ENCODE peak calls at places on chromosome 14, in seven cellular contexts. One of them, this sample, is unnamed.

GRCh38 chr14:67584931-67585330 is 15.1 kb downstream of the PIGH start:
- DNase-seq in PC-3: no peak
- DNase-seq in fibroblast of pulmonary artery: no peak
- DNase-seq in CD8-positive, alpha-beta T cell: no peak
- DNase-seq in A549: no peak
- DNase-seq in gastrocnemius medialis: no peak
- DNase-seq in AG09309: no peak
- DNase-seq in this sample: no peak

GRCh38 chr14:74501135-74501614 is 7.6 kb downstream of the ISCA2 start:
- DNase-seq in PC-3: peak; percentile 85
- DNase-seq in fibroblast of pulmonary artery: peak; percentile 86
- DNase-seq in CD8-positive, alpha-beta T cell: no peak
- DNase-seq in A549: peak; percentile 68
- DNase-seq in gastrocnemius medialis: no peak
- DNase-seq in AG09309: no peak
- DNase-seq in this sample: peak; percentile 75

GRCh38 chr14:69693145-69693544 is 73.8 kb upstream of the SRSF5 start:
- DNase-seq in PC-3: no peak
- DNase-seq in fibroblast of pulmonary artery: no peak
- DNase-seq in CD8-positive, alpha-beta T cell: no peak
- DNase-seq in A549: no peak
- DNase-seq in gastrocnemius medialis: no peak
- DNase-seq in AG09309: no peak
- DNase-seq in this sample: no peak

GRCh38 chr14:68278568-68279436 is 459.2 kb downstream of the RAD51B start:
- DNase-seq in PC-3: peak; percentile 63
- DNase-seq in fibroblast of pulmonary artery: peak; percentile 45
- DNase-seq in CD8-positive, alpha-beta T cell: no peak
- DNase-seq in A549: peak; percentile 79
- DNase-seq in gastrocnemius medialis: no peak
- DNase-seq in AG09309: no peak
- DNase-seq in this sample: peak; percentile 69

GRCh38 chr14:101407328-101407727 is 154.0 kb upstream of the DIO3 start:
- DNase-seq in PC-3: no peak
- DNase-seq in fibroblast of pulmonary artery: no peak
- DNase-seq in CD8-positive, alpha-beta T cell: no peak
- DNase-seq in A549: no peak
- DNase-seq in gastrocnemius medialis: no peak
- DNase-seq in AG09309: no peak
- DNase-seq in this sample: no peak

GRCh38 chr14:65095633-65096205 is 6.6 kb downstream of the MAX start:
- DNase-seq in PC-3: no peak
- DNase-seq in fibroblast of pulmonary artery: peak; percentile 84
- DNase-seq in CD8-positive, alpha-beta T cell: no peak
- DNase-seq in A549: no peak
- DNase-seq in gastrocnemius medialis: peak; percentile 76
- DNase-seq in AG09309: peak; percentile 54
- DNase-seq in this sample: no peak

GRCh38 chr14:68690106-68690960 is 102.5 kb downstream of the ZFP36L1 start:
- DNase-seq in PC-3: no peak
- DNase-seq in fibroblast of pulmonary artery: no peak
- DNase-seq in CD8-positive, alpha-beta T cell: no peak
- DNase-seq in A549: no peak
- DNase-seq in gastrocnemius medialis: no peak
- DNase-seq in AG09309: no peak
- DNase-seq in this sample: no peak

GRCh38 chr14:33062881-33063280 is 124.2 kb downstream of the NPAS3 start:
- DNase-seq in PC-3: peak; percentile 79
- DNase-seq in fibroblast of pulmonary artery: peak; percentile 34
- DNase-seq in CD8-positive, alpha-beta T cell: no peak
- DNase-seq in A549: no peak
- DNase-seq in gastrocnemius medialis: no peak
- DNase-seq in AG09309: no peak
- DNase-seq in this sample: peak; percentile 13

GRCh38 chr14:24481622-24482324 is 26.3 kb downstream of the CMA1 start:
- DNase-seq in PC-3: peak; percentile 46
- DNase-seq in fibroblast of pulmonary artery: peak; percentile 28
- DNase-seq in CD8-positive, alpha-beta T cell: no peak
- DNase-seq in A549: peak; percentile 65
- DNase-seq in gastrocnemius medialis: no peak
- DNase-seq in AG09309: no peak
- DNase-seq in this sample: peak; percentile 57

GRCh38 chr14:29803045-29803444 is 124.6 kb downstream of the PRKD1 start:
- DNase-seq in PC-3: no peak
- DNase-seq in fibroblast of pulmonary artery: no peak
- DNase-seq in CD8-positive, alpha-beta T cell: no peak
- DNase-seq in A549: no peak
- DNase-seq in gastrocnemius medialis: no peak
- DNase-seq in AG09309: no peak
- DNase-seq in this sample: no peak

GRCh38 chr14:76644875-76645518 is 116.3 kb upstream of the VASH1 start:
- DNase-seq in PC-3: peak; percentile 50
- DNase-seq in fibroblast of pulmonary artery: peak; percentile 36
- DNase-seq in CD8-positive, alpha-beta T cell: no peak
- DNase-seq in A549: peak; percentile 39
- DNase-seq in gastrocnemius medialis: no peak
- DNase-seq in AG09309: no peak
- DNase-seq in this sample: peak; percentile 51

DNA sequence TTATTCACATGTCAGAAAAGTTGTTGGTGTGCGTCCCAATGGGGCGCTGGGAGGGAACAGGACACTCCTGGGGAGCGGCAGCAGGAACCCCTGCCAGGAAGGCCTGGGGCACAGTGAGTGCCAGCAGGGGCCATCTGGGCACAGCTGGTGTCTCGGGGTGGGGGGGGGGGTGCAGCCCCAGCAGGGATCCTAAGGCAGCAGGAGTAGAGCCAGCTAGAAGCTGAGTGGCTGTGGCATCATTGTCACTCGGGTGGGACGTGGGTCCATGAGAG is 1.9 kb downstream of the ZBTB42 start:
- DNase-seq in PC-3: no peak
- DNase-seq in fibroblast of pulmonary artery: no peak
- DNase-seq in CD8-positive, alpha-beta T cell: no peak
- DNase-seq in A549: no peak
- DNase-seq in gastrocnemius medialis: no peak
- DNase-seq in AG09309: no peak
- DNase-seq in this sample: no peak
- H3K4me3 ChIP-seq in PC-3: no peak overlapping the region
- H3K4me3 ChIP-seq in fibroblast of pulmonary artery: no peak overlapping the region
- H3K4me3 ChIP-seq in CD8-positive, alpha-beta T cell: no peak overlapping the region
- H3K4me3 ChIP-seq in A549: no peak overlapping the region
- H3K4me3 ChIP-seq in gastrocnemius medialis: no peak overlapping the region
- H3K4me3 ChIP-seq in AG09309: no peak overlapping the region
- H3K4me3 ChIP-seq in this sample: no peak overlapping the region

DNA sequence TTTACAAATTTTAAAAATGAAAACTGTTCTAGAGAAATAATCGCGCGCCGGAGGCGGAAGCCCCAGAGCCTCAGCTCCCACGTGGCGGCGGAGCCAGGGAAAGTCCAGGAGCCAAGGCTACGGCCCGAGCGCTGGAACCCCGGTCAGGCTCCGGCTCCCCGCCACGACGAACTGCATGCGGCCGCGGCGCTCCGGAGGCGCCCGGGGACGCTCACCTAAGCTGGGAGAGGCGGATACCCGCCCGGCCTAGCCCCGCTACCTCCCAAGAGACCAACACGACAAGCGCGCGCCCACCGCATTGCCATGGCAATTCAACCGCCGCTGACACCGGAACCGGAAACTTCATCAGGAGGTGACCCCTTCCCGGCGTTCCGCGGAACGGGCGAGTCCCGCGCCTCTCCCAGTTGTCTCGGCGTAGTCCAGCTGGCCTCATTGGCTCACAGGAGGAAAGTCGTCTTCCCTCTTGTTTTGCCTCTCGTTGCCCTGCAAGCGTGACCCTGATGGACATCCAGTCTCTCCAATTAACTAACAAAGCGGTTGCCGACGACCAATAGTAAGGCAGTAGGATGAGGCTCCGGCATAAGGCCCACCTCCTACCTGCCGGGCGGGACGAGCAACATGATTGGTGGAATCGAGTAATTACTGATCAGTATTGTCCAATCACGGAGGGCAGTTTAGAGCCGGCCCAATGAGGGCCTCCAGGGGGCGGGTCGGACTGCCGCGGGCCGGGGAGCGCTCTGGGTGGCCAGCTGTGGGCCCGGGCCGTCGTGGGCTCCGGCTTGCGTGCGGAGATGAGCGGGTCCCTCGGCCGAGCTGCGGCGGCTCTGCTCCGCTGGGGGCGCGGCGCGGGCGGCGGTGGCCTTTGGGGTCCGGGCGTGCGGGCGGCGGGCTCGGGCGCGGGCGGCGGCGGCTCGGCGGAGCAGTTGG is at the start of gene GLRX5:
- DNase-seq in PC-3: peak; percentile 99
- DNase-seq in fibroblast of pulmonary artery: peak; percentile 100
- DNase-seq in CD8-positive, alpha-beta T cell: peak; percentile 97
- DNase-seq in A549: peak; percentile 100
- DNase-seq in gastrocnemius medialis: peak; percentile 100
- DNase-seq in AG09309: peak; percentile 100
- DNase-seq in this sample: peak; percentile 100
- TF ChIP-seq CTCF in PC-3: no peak
- TF ChIP-seq CTCF in fibroblast of pulmonary artery: no peak
- TF ChIP-seq CTCF in CD8-positive, alpha-beta T cell: no peak
- TF ChIP-seq CTCF in A549: no peak
- TF ChIP-seq CTCF in gastrocnemius medialis: no peak
- TF ChIP-seq CTCF in AG09309: no peak
- TF ChIP-seq CTCF in this sample: no peak

GRCh38 chr14:56144176-56144575 is 26.0 kb downstream of the PELI2 start:
- DNase-seq in PC-3: no peak
- DNase-seq in fibroblast of pulmonary artery: no peak
- DNase-seq in CD8-positive, alpha-beta T cell: no peak
- DNase-seq in A549: no peak
- DNase-seq in gastrocnemius medialis: no peak
- DNase-seq in AG09309: no peak
- DNase-seq in this sample: no peak
- H3K4me3 ChIP-seq in PC-3: no peak overlapping the region
- H3K4me3 ChIP-seq in fibroblast of pulmonary artery: no peak overlapping the region
- H3K4me3 ChIP-seq in CD8-positive, alpha-beta T cell: no peak overlapping the region
- H3K4me3 ChIP-seq in A549: no peak overlapping the region
- H3K4me3 ChIP-seq in gastrocnemius medialis: no peak overlapping the region
- H3K4me3 ChIP-seq in AG09309: no peak overlapping the region
- H3K4me3 ChIP-seq in this sample: no peak overlapping the region

GRCh38 chr14:55532645-55533309 is 47.2 kb upstream of the KTN1 start:
- DNase-seq in PC-3: peak; percentile 27
- DNase-seq in fibroblast of pulmonary artery: no peak
- DNase-seq in CD8-positive, alpha-beta T cell: no peak
- DNase-seq in A549: no peak
- DNase-seq in gastrocnemius medialis: no peak
- DNase-seq in AG09309: no peak
- DNase-seq in this sample: no peak
- TF ChIP-seq CTCF in PC-3: peak; percentile 49
- TF ChIP-seq CTCF in fibroblast of pulmonary artery: no peak
- TF ChIP-seq CTCF in CD8-positive, alpha-beta T cell: no peak
- TF ChIP-seq CTCF in A549: no peak
- TF ChIP-seq CTCF in gastrocnemius medialis: no peak
- TF ChIP-seq CTCF in AG09309: peak; percentile 5
- TF ChIP-seq CTCF in this sample: peak; percentile 19

DNA sequence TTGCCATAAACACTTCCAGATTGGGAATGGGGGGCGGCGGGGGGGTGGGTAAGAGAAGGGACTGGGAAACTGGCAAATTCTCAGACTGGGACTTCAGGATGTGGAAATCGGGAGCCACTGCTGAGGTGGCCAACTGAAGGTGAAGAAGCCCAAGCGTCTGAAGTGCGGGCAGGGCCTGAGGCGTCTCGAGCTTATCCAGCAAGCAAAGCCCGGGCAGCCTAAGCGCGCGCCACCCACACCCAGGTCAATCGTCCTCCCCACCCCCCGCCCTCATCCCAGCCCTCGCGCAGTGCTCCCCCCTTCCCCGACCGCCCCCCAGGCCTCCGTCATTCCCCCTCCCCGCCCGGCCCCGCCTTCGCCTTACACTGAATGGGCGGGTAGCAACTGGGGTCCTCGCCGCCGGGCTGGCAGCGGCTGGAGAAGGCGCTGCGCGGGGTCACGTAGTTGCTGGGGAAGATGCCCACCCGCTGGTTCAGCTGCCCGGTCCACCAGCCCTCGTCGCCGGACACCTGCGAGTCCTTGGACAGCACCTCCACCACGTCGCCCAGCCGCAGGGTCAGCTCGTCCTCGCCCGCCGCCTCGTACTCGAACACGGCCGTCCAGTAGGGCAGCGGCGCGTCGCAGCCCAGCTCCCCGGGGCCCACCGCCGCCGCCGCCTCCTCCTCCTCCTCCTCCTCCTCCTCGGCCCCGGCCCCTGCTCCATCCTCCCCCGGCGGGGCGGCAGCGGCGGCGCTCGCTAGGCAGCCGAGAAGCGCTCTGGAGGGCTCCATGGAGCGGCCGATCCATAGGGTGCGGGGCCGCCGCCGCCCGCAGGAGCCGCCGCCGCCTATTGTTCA is 693 bp downstream of the MAP3K9 start:
- DNase-seq in PC-3: no peak
- DNase-seq in fibroblast of pulmonary artery: no peak
- DNase-seq in CD8-positive, alpha-beta T cell: peak; percentile 60
- DNase-seq in A549: peak; percentile 59
- DNase-seq in gastrocnemius medialis: no peak
- DNase-seq in AG09309: no peak
- DNase-seq in this sample: peak; percentile 60
- H3K4me3 ChIP-seq in PC-3: peak overlapping the region; percentile 83
- H3K4me3 ChIP-seq in fibroblast of pulmonary artery: peak overlapping the region; percentile 40
- H3K4me3 ChIP-seq in CD8-positive, alpha-beta T cell: peak overlapping the region; percentile 65
- H3K4me3 ChIP-seq in A549: peak overlapping the region; percentile 72
- H3K4me3 ChIP-seq in gastrocnemius medialis: peak overlapping the region; percentile 77
- H3K4me3 ChIP-seq in AG09309: peak overlapping the region; percentile 30
- H3K4me3 ChIP-seq in this sample: peak overlapping the region; percentile 71

DNA sequence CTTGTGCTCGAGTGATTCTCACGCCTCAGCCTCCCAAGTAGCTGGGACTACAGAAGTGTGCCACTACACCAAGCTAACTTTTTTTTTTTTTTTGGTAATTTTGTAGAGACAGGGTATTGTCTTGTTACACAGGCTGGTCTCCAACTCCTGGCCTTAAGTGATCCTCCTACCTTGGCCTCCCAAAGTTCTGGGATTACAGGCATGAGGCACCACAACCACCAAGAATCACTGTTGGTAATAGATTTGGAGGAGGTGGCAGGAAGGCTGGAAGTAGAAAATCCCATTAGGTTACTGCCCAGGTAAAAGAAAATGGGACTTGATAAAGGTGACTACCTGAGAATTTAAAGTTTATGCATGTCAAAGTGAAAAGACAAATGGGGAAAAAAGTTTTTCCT is 1.4 kb upstream of the CDCA4 start:
- DNase-seq in PC-3: peak; percentile 53
- DNase-seq in fibroblast of pulmonary artery: no peak
- DNase-seq in CD8-positive, alpha-beta T cell: no peak
- DNase-seq in A549: no peak
- DNase-seq in gastrocnemius medialis: no peak
- DNase-seq in AG09309: no peak
- DNase-seq in this sample: no peak
- TF ChIP-seq CTCF in PC-3: no peak
- TF ChIP-seq CTCF in fibroblast of pulmonary artery: no peak
- TF ChIP-seq CTCF in CD8-positive, alpha-beta T cell: no peak
- TF ChIP-seq CTCF in A549: no peak
- TF ChIP-seq CTCF in gastrocnemius medialis: no peak
- TF ChIP-seq CTCF in AG09309: no peak
- TF ChIP-seq CTCF in this sample: no peak

This sample was measured in epithelial cell of esophagus.